ENCODE peak calls at places on chromosomes 16 and 17, in five cellular contexts. One of them, this sample, is unnamed.

GRCh38 chr17:29615048-29615385 is 7.7 kb downstream of the CORO6 start:
- DNase-seq in stimulated activated CD4-positive, alpha-beta T cell treated with anti-CD3 and anti-CD28 coated beads, TNF-alpha, amount 100 ng/mL, for 48 hours: no peak
- DNase-seq in lower leg skin: peak
- DNase-seq in activated CD4-positive, alpha-beta T cell treated with anti-CD3 and anti-CD28 coated beads, Interleukin-2, amount 10 ng/mL, durations not matched to agents 7 days and 5 days: peak
- DNase-seq in DMS153: no peak
- DNase-seq in this sample: no peak

GRCh38 chr17:9236286-9237052 is 215.2 kb downstream of the NTN1 start:
- DNase-seq in stimulated activated CD4-positive, alpha-beta T cell treated with anti-CD3 and anti-CD28 coated beads, TNF-alpha, amount 100 ng/mL, for 48 hours: no peak
- DNase-seq in lower leg skin: no peak
- DNase-seq in activated CD4-positive, alpha-beta T cell treated with anti-CD3 and anti-CD28 coated beads, Interleukin-2, amount 10 ng/mL, durations not matched to agents 7 days and 5 days: no peak
- DNase-seq in DMS153: no peak
- DNase-seq in this sample: no peak

GRCh38 chr16:48501516-48502377 is 108.2 kb downstream of the N4BP1 start:
- DNase-seq in stimulated activated CD4-positive, alpha-beta T cell treated with anti-CD3 and anti-CD28 coated beads, TNF-alpha, amount 100 ng/mL, for 48 hours: no peak
- DNase-seq in lower leg skin: no peak
- DNase-seq in activated CD4-positive, alpha-beta T cell treated with anti-CD3 and anti-CD28 coated beads, Interleukin-2, amount 10 ng/mL, durations not matched to agents 7 days and 5 days: no peak
- DNase-seq in DMS153: no peak
- DNase-seq in this sample: no peak

GRCh38 chr16:84561291-84561690 is 56.6 kb downstream of the COTL1 start:
- DNase-seq in stimulated activated CD4-positive, alpha-beta T cell treated with anti-CD3 and anti-CD28 coated beads, TNF-alpha, amount 100 ng/mL, for 48 hours: no peak
- DNase-seq in lower leg skin: no peak
- DNase-seq in activated CD4-positive, alpha-beta T cell treated with anti-CD3 and anti-CD28 coated beads, Interleukin-2, amount 10 ng/mL, durations not matched to agents 7 days and 5 days: no peak
- DNase-seq in DMS153: no peak
- DNase-seq in this sample: no peak

GRCh38 chr17:72421128-72422092 is 300.6 kb downstream of the SOX9 start:
- DNase-seq in stimulated activated CD4-positive, alpha-beta T cell treated with anti-CD3 and anti-CD28 coated beads, TNF-alpha, amount 100 ng/mL, for 48 hours: no peak
- DNase-seq in lower leg skin: no peak
- DNase-seq in activated CD4-positive, alpha-beta T cell treated with anti-CD3 and anti-CD28 coated beads, Interleukin-2, amount 10 ng/mL, durations not matched to agents 7 days and 5 days: no peak
- DNase-seq in DMS153: no peak
- DNase-seq in this sample: peak

GRCh38 chr17:74670329-74670728 is 42.4 kb downstream of the CD300LF start:
- DNase-seq in stimulated activated CD4-positive, alpha-beta T cell treated with anti-CD3 and anti-CD28 coated beads, TNF-alpha, amount 100 ng/mL, for 48 hours: no peak
- DNase-seq in lower leg skin: no peak
- DNase-seq in activated CD4-positive, alpha-beta T cell treated with anti-CD3 and anti-CD28 coated beads, Interleukin-2, amount 10 ng/mL, durations not matched to agents 7 days and 5 days: no peak
- DNase-seq in DMS153: no peak
- DNase-seq in this sample: no peak

GRCh38 chr16:24178496-24178895 is 77.6 kb upstream of the CACNG3 start:
- DNase-seq in stimulated activated CD4-positive, alpha-beta T cell treated with anti-CD3 and anti-CD28 coated beads, TNF-alpha, amount 100 ng/mL, for 48 hours: no peak
- DNase-seq in lower leg skin: no peak
- DNase-seq in activated CD4-positive, alpha-beta T cell treated with anti-CD3 and anti-CD28 coated beads, Interleukin-2, amount 10 ng/mL, durations not matched to agents 7 days and 5 days: peak
- DNase-seq in DMS153: no peak
- DNase-seq in this sample: peak

GRCh38 chr17:76646712-76647111 is 3.2 kb upstream of the ST6GALNAC1 start:
- DNase-seq in stimulated activated CD4-positive, alpha-beta T cell treated with anti-CD3 and anti-CD28 coated beads, TNF-alpha, amount 100 ng/mL, for 48 hours: no peak
- DNase-seq in lower leg skin: no peak
- DNase-seq in activated CD4-positive, alpha-beta T cell treated with anti-CD3 and anti-CD28 coated beads, Interleukin-2, amount 10 ng/mL, durations not matched to agents 7 days and 5 days: no peak
- DNase-seq in DMS153: no peak
- DNase-seq in this sample: no peak

GRCh38 chr17:81009124-81009523 is 17.5 kb downstream of the CHMP6 start:
- DNase-seq in stimulated activated CD4-positive, alpha-beta T cell treated with anti-CD3 and anti-CD28 coated beads, TNF-alpha, amount 100 ng/mL, for 48 hours: no peak
- DNase-seq in lower leg skin: no peak
- DNase-seq in activated CD4-positive, alpha-beta T cell treated with anti-CD3 and anti-CD28 coated beads, Interleukin-2, amount 10 ng/mL, durations not matched to agents 7 days and 5 days: no peak
- DNase-seq in DMS153: no peak
- DNase-seq in this sample: no peak

GRCh38 chr16:81035975-81036750 is 521 bp downstream of the ATMIN start:
- DNase-seq in stimulated activated CD4-positive, alpha-beta T cell treated with anti-CD3 and anti-CD28 coated beads, TNF-alpha, amount 100 ng/mL, for 48 hours: no peak
- DNase-seq in lower leg skin: no peak
- DNase-seq in activated CD4-positive, alpha-beta T cell treated with anti-CD3 and anti-CD28 coated beads, Interleukin-2, amount 10 ng/mL, durations not matched to agents 7 days and 5 days: peak
- DNase-seq in DMS153: no peak
- DNase-seq in this sample: peak

GRCh38 chr17:59001158-59001814 is 105.4 kb downstream of the TRIM37 start:
- DNase-seq in stimulated activated CD4-positive, alpha-beta T cell treated with anti-CD3 and anti-CD28 coated beads, TNF-alpha, amount 100 ng/mL, for 48 hours: peak
- DNase-seq in lower leg skin: peak
- DNase-seq in activated CD4-positive, alpha-beta T cell treated with anti-CD3 and anti-CD28 coated beads, Interleukin-2, amount 10 ng/mL, durations not matched to agents 7 days and 5 days: peak
- DNase-seq in DMS153: no peak
- DNase-seq in this sample: no peak

GRCh38 chr16:49748322-49748721 is 107.6 kb downstream of the ZNF423 start:
- DNase-seq in stimulated activated CD4-positive, alpha-beta T cell treated with anti-CD3 and anti-CD28 coated beads, TNF-alpha, amount 100 ng/mL, for 48 hours: peak
- DNase-seq in lower leg skin: peak
- DNase-seq in activated CD4-positive, alpha-beta T cell treated with anti-CD3 and anti-CD28 coated beads, Interleukin-2, amount 10 ng/mL, durations not matched to agents 7 days and 5 days: no peak
- DNase-seq in DMS153: no peak
- DNase-seq in this sample: peak

GRCh38 chr17:76545918-76546555 is 6.2 kb downstream of the PRCD start:
- DNase-seq in stimulated activated CD4-positive, alpha-beta T cell treated with anti-CD3 and anti-CD28 coated beads, TNF-alpha, amount 100 ng/mL, for 48 hours: no peak
- DNase-seq in lower leg skin: no peak
- DNase-seq in activated CD4-positive, alpha-beta T cell treated with anti-CD3 and anti-CD28 coated beads, Interleukin-2, amount 10 ng/mL, durations not matched to agents 7 days and 5 days: no peak
- DNase-seq in DMS153: no peak
- DNase-seq in this sample: no peak

GRCh38 chr17:59469786-59470485 is 95.5 kb upstream of the DHX40 start:
- DNase-seq in stimulated activated CD4-positive, alpha-beta T cell treated with anti-CD3 and anti-CD28 coated beads, TNF-alpha, amount 100 ng/mL, for 48 hours: no peak
- DNase-seq in lower leg skin: no peak
- DNase-seq in activated CD4-positive, alpha-beta T cell treated with anti-CD3 and anti-CD28 coated beads, Interleukin-2, amount 10 ng/mL, durations not matched to agents 7 days and 5 days: no peak
- DNase-seq in DMS153: no peak
- DNase-seq in this sample: no peak

GRCh38 chr17:39225308-39225973 is at the start of gene STAC2:
- DNase-seq in stimulated activated CD4-positive, alpha-beta T cell treated with anti-CD3 and anti-CD28 coated beads, TNF-alpha, amount 100 ng/mL, for 48 hours: no peak
- DNase-seq in lower leg skin: no peak
- DNase-seq in activated CD4-positive, alpha-beta T cell treated with anti-CD3 and anti-CD28 coated beads, Interleukin-2, amount 10 ng/mL, durations not matched to agents 7 days and 5 days: no peak
- DNase-seq in DMS153: no peak
- DNase-seq in this sample: no peak

GRCh38 chr16:88476203-88476602 is 23.1 kb downstream of the ZFPM1 start:
- DNase-seq in stimulated activated CD4-positive, alpha-beta T cell treated with anti-CD3 and anti-CD28 coated beads, TNF-alpha, amount 100 ng/mL, for 48 hours: no peak
- DNase-seq in lower leg skin: no peak
- DNase-seq in activated CD4-positive, alpha-beta T cell treated with anti-CD3 and anti-CD28 coated beads, Interleukin-2, amount 10 ng/mL, durations not matched to agents 7 days and 5 days: no peak
- DNase-seq in DMS153: no peak
- DNase-seq in this sample: no peak

GRCh38 chr16:20676867-20677266 is 20.6 kb downstream of the ACSM1 start:
- DNase-seq in stimulated activated CD4-positive, alpha-beta T cell treated with anti-CD3 and anti-CD28 coated beads, TNF-alpha, amount 100 ng/mL, for 48 hours: no peak
- DNase-seq in lower leg skin: no peak
- DNase-seq in activated CD4-positive, alpha-beta T cell treated with anti-CD3 and anti-CD28 coated beads, Interleukin-2, amount 10 ng/mL, durations not matched to agents 7 days and 5 days: no peak
- DNase-seq in DMS153: no peak
- DNase-seq in this sample: no peak

GRCh38 chr17:39144414-39144813 is 7.0 kb downstream of the PLXDC1 start:
- DNase-seq in stimulated activated CD4-positive, alpha-beta T cell treated with anti-CD3 and anti-CD28 coated beads, TNF-alpha, amount 100 ng/mL, for 48 hours: no peak
- DNase-seq in lower leg skin: peak
- DNase-seq in activated CD4-positive, alpha-beta T cell treated with anti-CD3 and anti-CD28 coated beads, Interleukin-2, amount 10 ng/mL, durations not matched to agents 7 days and 5 days: no peak
- DNase-seq in DMS153: peak
- DNase-seq in this sample: peak

GRCh38 chr16:79607587-79607986 is 7.0 kb upstream of the MAF start:
- DNase-seq in stimulated activated CD4-positive, alpha-beta T cell treated with anti-CD3 and anti-CD28 coated beads, TNF-alpha, amount 100 ng/mL, for 48 hours: no peak
- DNase-seq in lower leg skin: no peak
- DNase-seq in activated CD4-positive, alpha-beta T cell treated with anti-CD3 and anti-CD28 coated beads, Interleukin-2, amount 10 ng/mL, durations not matched to agents 7 days and 5 days: no peak
- DNase-seq in DMS153: peak
- DNase-seq in this sample: peak

GRCh38 chr17:60960398-60961065 is 282.9 kb downstream of the BCAS3 start:
- DNase-seq in stimulated activated CD4-positive, alpha-beta T cell treated with anti-CD3 and anti-CD28 coated beads, TNF-alpha, amount 100 ng/mL, for 48 hours: no peak
- DNase-seq in lower leg skin: no peak
- DNase-seq in activated CD4-positive, alpha-beta T cell treated with anti-CD3 and anti-CD28 coated beads, Interleukin-2, amount 10 ng/mL, durations not matched to agents 7 days and 5 days: no peak
- DNase-seq in DMS153: no peak
- DNase-seq in this sample: no peak

GRCh38 chr16:85512716-85513115 is 100.4 kb upstream of the GSE1 start:
- DNase-seq in stimulated activated CD4-positive, alpha-beta T cell treated with anti-CD3 and anti-CD28 coated beads, TNF-alpha, amount 100 ng/mL, for 48 hours: no peak
- DNase-seq in lower leg skin: no peak
- DNase-seq in activated CD4-positive, alpha-beta T cell treated with anti-CD3 and anti-CD28 coated beads, Interleukin-2, amount 10 ng/mL, durations not matched to agents 7 days and 5 days: no peak
- DNase-seq in DMS153: no peak
- DNase-seq in this sample: no peak

GRCh38 chr17:46978489-46979022 is 497 bp downstream of the RPRML start:
- DNase-seq in stimulated activated CD4-positive, alpha-beta T cell treated with anti-CD3 and anti-CD28 coated beads, TNF-alpha, amount 100 ng/mL, for 48 hours: no peak
- DNase-seq in lower leg skin: no peak
- DNase-seq in activated CD4-positive, alpha-beta T cell treated with anti-CD3 and anti-CD28 coated beads, Interleukin-2, amount 10 ng/mL, durations not matched to agents 7 days and 5 days: no peak
- DNase-seq in DMS153: no peak
- DNase-seq in this sample: no peak

GRCh38 chr17:77600346-77600745 is 358.2 kb upstream of the TNRC6C start:
- DNase-seq in stimulated activated CD4-positive, alpha-beta T cell treated with anti-CD3 and anti-CD28 coated beads, TNF-alpha, amount 100 ng/mL, for 48 hours: no peak
- DNase-seq in lower leg skin: no peak
- DNase-seq in activated CD4-positive, alpha-beta T cell treated with anti-CD3 and anti-CD28 coated beads, Interleukin-2, amount 10 ng/mL, durations not matched to agents 7 days and 5 days: no peak
- DNase-seq in DMS153: no peak
- DNase-seq in this sample: no peak

GRCh38 chr16:86562356-86562755 is 4.3 kb upstream of the FOXC2 start:
- DNase-seq in stimulated activated CD4-positive, alpha-beta T cell treated with anti-CD3 and anti-CD28 coated beads, TNF-alpha, amount 100 ng/mL, for 48 hours: no peak
- DNase-seq in lower leg skin: no peak
- DNase-seq in activated CD4-positive, alpha-beta T cell treated with anti-CD3 and anti-CD28 coated beads, Interleukin-2, amount 10 ng/mL, durations not matched to agents 7 days and 5 days: no peak
- DNase-seq in DMS153: no peak
- DNase-seq in this sample: no peak

GRCh38 chr16:77841275-77841640 is 52.9 kb downstream of the VAT1L start:
- DNase-seq in stimulated activated CD4-positive, alpha-beta T cell treated with anti-CD3 and anti-CD28 coated beads, TNF-alpha, amount 100 ng/mL, for 48 hours: no peak
- DNase-seq in lower leg skin: no peak
- DNase-seq in activated CD4-positive, alpha-beta T cell treated with anti-CD3 and anti-CD28 coated beads, Interleukin-2, amount 10 ng/mL, durations not matched to agents 7 days and 5 days: no peak
- DNase-seq in DMS153: no peak
- DNase-seq in this sample: no peak

GRCh38 chr16:11312718-11313492 is 31.8 kb upstream of the PRM1 start:
- DNase-seq in stimulated activated CD4-positive, alpha-beta T cell treated with anti-CD3 and anti-CD28 coated beads, TNF-alpha, amount 100 ng/mL, for 48 hours: no peak
- DNase-seq in lower leg skin: no peak
- DNase-seq in activated CD4-positive, alpha-beta T cell treated with anti-CD3 and anti-CD28 coated beads, Interleukin-2, amount 10 ng/mL, durations not matched to agents 7 days and 5 days: peak
- DNase-seq in DMS153: peak
- DNase-seq in this sample: peak

GRCh38 chr16:13426279-13426678 is 493.7 kb upstream of the ERCC4 start:
- DNase-seq in stimulated activated CD4-positive, alpha-beta T cell treated with anti-CD3 and anti-CD28 coated beads, TNF-alpha, amount 100 ng/mL, for 48 hours: no peak
- DNase-seq in lower leg skin: no peak
- DNase-seq in activated CD4-positive, alpha-beta T cell treated with anti-CD3 and anti-CD28 coated beads, Interleukin-2, amount 10 ng/mL, durations not matched to agents 7 days and 5 days: no peak
- DNase-seq in DMS153: no peak
- DNase-seq in this sample: no peak

GRCh38 chr17:42553866-42554249 is 1.1 kb downstream of the HSD17B1 start:
- DNase-seq in stimulated activated CD4-positive, alpha-beta T cell treated with anti-CD3 and anti-CD28 coated beads, TNF-alpha, amount 100 ng/mL, for 48 hours: no peak
- DNase-seq in lower leg skin: no peak
- DNase-seq in activated CD4-positive, alpha-beta T cell treated with anti-CD3 and anti-CD28 coated beads, Interleukin-2, amount 10 ng/mL, durations not matched to agents 7 days and 5 days: no peak
- DNase-seq in DMS153: no peak
- DNase-seq in this sample: peak

GRCh38 chr16:57575468-57576277 is 33.2 kb downstream of the ADGRG5 start:
- DNase-seq in stimulated activated CD4-positive, alpha-beta T cell treated with anti-CD3 and anti-CD28 coated beads, TNF-alpha, amount 100 ng/mL, for 48 hours: no peak
- DNase-seq in lower leg skin: no peak
- DNase-seq in activated CD4-positive, alpha-beta T cell treated with anti-CD3 and anti-CD28 coated beads, Interleukin-2, amount 10 ng/mL, durations not matched to agents 7 days and 5 days: no peak
- DNase-seq in DMS153: no peak
- DNase-seq in this sample: no peak

GRCh38 chr17:19768046-19768782 is 20.1 kb upstream of the ALDH3A1 start:
- DNase-seq in stimulated activated CD4-positive, alpha-beta T cell treated with anti-CD3 and anti-CD28 coated beads, TNF-alpha, amount 100 ng/mL, for 48 hours: no peak
- DNase-seq in lower leg skin: no peak
- DNase-seq in activated CD4-positive, alpha-beta T cell treated with anti-CD3 and anti-CD28 coated beads, Interleukin-2, amount 10 ng/mL, durations not matched to agents 7 days and 5 days: no peak
- DNase-seq in DMS153: no peak
- DNase-seq in this sample: no peak